ENCODE peak calls at places on chromosomes 2 and 18, in six cellular contexts. One of them, this sample, is unnamed.

GRCh38 chr18:10015941-10016819 is 102.4 kb downstream of the VAPA start:
- DNase-seq in neural crest cell: no peak
- DNase-seq in cardiac fibroblast: peak; percentile 94
- DNase-seq in right lobe of liver: no peak
- DNase-seq in K562: no peak
- DNase-seq in HFF-Myc: peak; percentile 90
- DNase-seq in this sample: no peak

GRCh38 chr2:17610521-17610920 is 70.0 kb downstream of the VSNL1 start:
- DNase-seq in cardiac fibroblast: peak; percentile 57
- DNase-seq in HFF-Myc: no peak
- DNase-seq in K562: no peak
- DNase-seq in right lobe of liver: no peak
- DNase-seq in neural crest cell: no peak
- DNase-seq in this sample: no peak

GRCh38 chr2:167749016-167749415 is 498.4 kb downstream of the STK39 start:
- DNase-seq in K562: no peak
- DNase-seq in HFF-Myc: no peak
- DNase-seq in right lobe of liver: no peak
- DNase-seq in cardiac fibroblast: peak; percentile 26
- DNase-seq in neural crest cell: no peak
- DNase-seq in this sample: no peak

GRCh38 chr2:71460595-71461303 is 7.4 kb downstream of the DYSF start:
- DNase-seq in right lobe of liver: no peak
- DNase-seq in K562: peak; percentile 63
- DNase-seq in cardiac fibroblast: peak; percentile 54
- DNase-seq in HFF-Myc: no peak
- DNase-seq in neural crest cell: no peak
- DNase-seq in this sample: no peak

GRCh38 chr2:174341995-174342571 is 7.3 kb downstream of the SP9 start:
- DNase-seq in right lobe of liver: no peak
- DNase-seq in cardiac fibroblast: no peak
- DNase-seq in HFF-Myc: no peak
- DNase-seq in K562: no peak
- DNase-seq in neural crest cell: peak; percentile 20
- DNase-seq in this sample: no peak

GRCh38 chr18:12257996-12258718 is 4.0 kb downstream of the CIDEA start:
- DNase-seq in K562: no peak
- DNase-seq in neural crest cell: no peak
- DNase-seq in right lobe of liver: no peak
- DNase-seq in HFF-Myc: no peak
- DNase-seq in cardiac fibroblast: no peak
- DNase-seq in this sample: no peak

GRCh38 chr18:35371412-35372195 is 5.5 kb downstream of the ZNF396 start:
- DNase-seq in HFF-Myc: no peak
- DNase-seq in K562: no peak
- DNase-seq in right lobe of liver: no peak
- DNase-seq in neural crest cell: no peak
- DNase-seq in cardiac fibroblast: peak; percentile 77
- DNase-seq in this sample: no peak

GRCh38 chr2:209476367-209477191 is 52.7 kb downstream of the MAP2 start:
- DNase-seq in neural crest cell: no peak
- DNase-seq in right lobe of liver: no peak
- DNase-seq in HFF-Myc: peak; percentile 85
- DNase-seq in K562: no peak
- DNase-seq in cardiac fibroblast: peak; percentile 85
- DNase-seq in this sample: no peak

GRCh38 chr2:213021971-213022899 is 129.2 kb downstream of the IKZF2 start:
- DNase-seq in right lobe of liver: no peak
- DNase-seq in neural crest cell: no peak
- DNase-seq in cardiac fibroblast: peak; percentile 70
- DNase-seq in HFF-Myc: no peak
- DNase-seq in K562: no peak
- DNase-seq in this sample: no peak

GRCh38 chr2:159088906-159089305 is 120.5 kb downstream of the TANC1 start:
- DNase-seq in K562: no peak
- DNase-seq in right lobe of liver: no peak
- DNase-seq in neural crest cell: no peak
- DNase-seq in HFF-Myc: no peak
- DNase-seq in cardiac fibroblast: no peak
- DNase-seq in this sample: no peak
- TF ChIP-seq CTCF in K562: no peak
- TF ChIP-seq CTCF in right lobe of liver: no peak
- TF ChIP-seq CTCF in neural crest cell: no peak
- TF ChIP-seq CTCF in HFF-Myc: no peak
- TF ChIP-seq CTCF in cardiac fibroblast: no peak
- TF ChIP-seq CTCF in this sample: no peak

GRCh38 chr18:43396266-43396665 is 119.0 kb upstream of the SYT4 start:
- DNase-seq in cardiac fibroblast: peak; percentile 53
- DNase-seq in K562: no peak
- DNase-seq in HFF-Myc: no peak
- DNase-seq in right lobe of liver: no peak
- DNase-seq in neural crest cell: no peak
- DNase-seq in this sample: no peak
- TF ChIP-seq CTCF in cardiac fibroblast: peak; percentile 38
- TF ChIP-seq CTCF in K562: no peak
- TF ChIP-seq CTCF in HFF-Myc: no peak
- TF ChIP-seq CTCF in right lobe of liver: peak; percentile 49
- TF ChIP-seq CTCF in neural crest cell: peak; percentile 73
- TF ChIP-seq CTCF in this sample: no peak

DNA sequence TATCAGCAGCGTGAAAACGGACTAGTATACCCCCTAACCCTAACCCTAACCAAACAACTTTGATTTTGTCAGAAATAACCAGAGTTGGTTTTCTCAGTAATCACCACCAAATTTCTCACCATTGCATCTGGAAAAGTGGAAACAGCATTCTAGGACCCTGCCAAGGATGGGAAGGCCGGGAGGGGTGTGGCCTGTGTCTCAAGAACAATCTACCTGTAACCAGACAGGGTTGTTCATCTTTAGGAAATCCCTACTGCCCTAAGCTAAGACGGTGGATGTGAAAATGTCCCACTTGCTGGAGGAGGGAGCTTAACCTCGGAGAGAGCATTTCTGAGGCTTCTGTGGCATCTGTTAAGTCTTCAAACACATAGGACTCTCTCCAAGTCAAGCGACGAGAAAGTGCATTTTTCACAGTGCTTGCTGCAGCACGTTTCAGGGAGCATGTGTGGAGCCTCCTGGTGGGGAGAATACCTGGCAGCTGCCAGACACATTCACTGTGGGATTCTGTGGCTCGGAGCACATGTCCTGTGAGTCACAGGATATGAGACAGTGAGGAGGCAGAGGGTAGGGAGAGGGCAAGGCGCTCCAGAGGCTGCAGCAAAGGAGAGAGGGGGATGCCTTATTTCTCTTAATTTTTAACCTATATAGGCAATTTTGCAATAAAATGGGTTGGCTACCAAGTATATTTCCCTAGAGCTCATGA is 207.5 kb downstream of the SPP2 start:
- DNase-seq in neural crest cell: no peak
- DNase-seq in right lobe of liver: peak; percentile 42
- DNase-seq in HFF-Myc: peak; percentile 96
- DNase-seq in cardiac fibroblast: peak; percentile 98
- DNase-seq in K562: no peak
- DNase-seq in this sample: no peak
- TF ChIP-seq CTCF in neural crest cell: peak; percentile 64
- TF ChIP-seq CTCF in right lobe of liver: peak; percentile 32
- TF ChIP-seq CTCF in HFF-Myc: peak; percentile 81
- TF ChIP-seq CTCF in cardiac fibroblast: peak; percentile 78
- TF ChIP-seq CTCF in K562: peak; percentile 12
- TF ChIP-seq CTCF in this sample: no peak

GRCh38 chr2:112579280-112579679 is 5.1 kb upstream of the CHCHD5 start:
- DNase-seq in right lobe of liver: no peak
- DNase-seq in K562: no peak
- DNase-seq in cardiac fibroblast: peak; percentile 92
- DNase-seq in neural crest cell: no peak
- DNase-seq in HFF-Myc: peak; percentile 73
- DNase-seq in this sample: no peak
- TF ChIP-seq CTCF in right lobe of liver: no peak
- TF ChIP-seq CTCF in K562: no peak
- TF ChIP-seq CTCF in cardiac fibroblast: peak; percentile 15
- TF ChIP-seq CTCF in neural crest cell: no peak
- TF ChIP-seq CTCF in HFF-Myc: no peak
- TF ChIP-seq CTCF in this sample: no peak

GRCh38 chr2:216327447-216327846 is 44.8 kb downstream of the MARCHF4 start:
- DNase-seq in K562: no peak
- DNase-seq in neural crest cell: no peak
- DNase-seq in cardiac fibroblast: no peak
- DNase-seq in right lobe of liver: no peak
- DNase-seq in HFF-Myc: no peak
- DNase-seq in this sample: no peak

GRCh38 chr2:216328347-216328746 is 43.9 kb downstream of the MARCHF4 start:
- DNase-seq in K562: no peak
- DNase-seq in HFF-Myc: no peak
- DNase-seq in cardiac fibroblast: peak; percentile 51
- DNase-seq in neural crest cell: no peak
- DNase-seq in right lobe of liver: no peak
- DNase-seq in this sample: no peak
- TF ChIP-seq CTCF in K562: peak; percentile 35
- TF ChIP-seq CTCF in HFF-Myc: peak; percentile 55
- TF ChIP-seq CTCF in cardiac fibroblast: peak; percentile 44
- TF ChIP-seq CTCF in neural crest cell: no peak
- TF ChIP-seq CTCF in right lobe of liver: no peak
- TF ChIP-seq CTCF in this sample: no peak

DNA sequence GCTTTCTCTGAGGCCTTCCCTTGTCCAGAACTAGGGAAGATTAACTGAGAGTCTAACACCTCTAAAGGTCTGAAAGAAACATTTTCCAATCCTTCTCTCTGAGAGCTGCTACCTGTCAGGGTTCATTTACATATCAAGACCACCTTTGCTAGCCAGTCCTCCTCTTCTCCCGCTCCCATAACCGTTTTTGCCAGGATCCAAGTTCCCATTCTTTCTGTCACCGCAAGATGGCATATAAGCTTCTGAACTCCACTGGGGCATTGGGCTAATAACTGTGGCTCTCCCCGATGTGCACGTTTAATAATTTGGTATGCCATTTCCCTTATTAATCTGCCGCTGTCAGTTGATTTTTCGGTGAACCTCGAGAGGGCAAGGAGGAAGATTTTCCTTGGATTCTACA is 510.3 kb upstream of the CNTNAP5 start:
- DNase-seq in cardiac fibroblast: no peak
- DNase-seq in neural crest cell: no peak
- DNase-seq in K562: no peak
- DNase-seq in HFF-Myc: no peak
- DNase-seq in right lobe of liver: no peak
- DNase-seq in this sample: no peak
- TF ChIP-seq CTCF in cardiac fibroblast: no peak
- TF ChIP-seq CTCF in neural crest cell: peak; percentile 31
- TF ChIP-seq CTCF in K562: no peak
- TF ChIP-seq CTCF in HFF-Myc: no peak
- TF ChIP-seq CTCF in right lobe of liver: no peak
- TF ChIP-seq CTCF in this sample: no peak

This sample was measured in natural killer cell.